ENCODE peak calls at places on chromosomes 12 and 14, in seven cellular contexts. O, Q, D, N, X, R and J are unnamed samples.

GRCh38 chr14:60723218-60724079 is 702 bp downstream of the SIX4 start:
- DNase-seq in O (no peak), Q (no peak), D (no peak), N (peak), X (no peak), R (peak), J (peak)

GRCh38 chr14:65019944-65020566 is 33.4 kb downstream of the FNTB start:
- DNase-seq in O (peak), Q (peak), D (peak), N (peak), X (no peak), R (peak), J (peak)

GRCh38 chr12:123954647-123955350 is 17.8 kb downstream of the CCDC92 start:
- DNase-seq in O (no peak), Q (no peak), D (no peak), N (no peak), X (no peak), R (no peak), J (no peak)

GRCh38 chr12:58105225-58106119 is 164.1 kb downstream of the ATP23 start:
- DNase-seq in O (peak), Q (no peak), D (no peak), N (peak), X (no peak), R (no peak), J (peak)

GRCh38 chr12:111570090-111570961 is 28.8 kb downstream of the ATXN2 start:
- DNase-seq in O (peak), Q (peak), D (peak), N (peak), X (no peak), R (peak), J (no peak)

GRCh38 chr12:43884683-43885410 is 49.0 kb downstream of the TMEM117 start:
- DNase-seq in O (no peak), Q (no peak), D (no peak), N (no peak), X (no peak), R (no peak), J (no peak)

GRCh38 chr14:74582910-74583581 is 29.0 kb downstream of the LTBP2 start:
- DNase-seq in O (no peak), Q (no peak), D (no peak), N (no peak), X (no peak), R (no peak), J (no peak)

GRCh38 chr12:125403145-125403789 is 338.0 kb downstream of the AACS start:
- DNase-seq in O (peak), Q (peak), D (no peak), N (peak), X (no peak), R (no peak), J (no peak)

GRCh38 chr12:4015225-4016076 is 142.3 kb upstream of the PARP11 start:
- DNase-seq in O (no peak), Q (peak), D (no peak), N (no peak), X (no peak), R (no peak), J (no peak)

GRCh38 chr14:37864861-37865718 is 269.7 kb downstream of the TTC6 start:
- DNase-seq in O (no peak), Q (peak), D (peak), N (no peak), X (no peak), R (peak), J (no peak)

GRCh38 chr12:107349008-107349747 is 255.8 kb upstream of the CRY1 start:
- DNase-seq in O (peak), Q (peak), D (peak), N (no peak), X (no peak), R (peak), J (no peak)

GRCh38 chr12:120534703-120535655 is 823 bp downstream of the RNF10 start:
- DNase-seq in O (no peak), Q (peak), D (no peak), N (peak), X (peak), R (peak), J (peak)

GRCh38 chr12:6899837-6900519 is 4.6 kb upstream of the LRRC23 start:
- DNase-seq in O (peak), Q (peak), D (no peak), N (peak), X (peak), R (no peak), J (peak)

GRCh38 chr14:76056128-76056527 is 70.6 kb downstream of the IFT43 start:
- DNase-seq in O (no peak), Q (peak), D (no peak), N (peak), X (no peak), R (no peak), J (peak)

GRCh38 chr12:1606021-1606622 is 11.7 kb upstream of the FBXL14 start:
- DNase-seq in O (no peak), Q (peak), D (no peak), N (peak), X (peak), R (no peak), J (peak)